ENCODE peak calls at places on chromosome 11, in seven cellular contexts. D, E, L, B, N, H and S are unnamed samples.

GRCh38 chr11:10693509-10694071 is at the start of gene IRAG1:
- DNase-seq in D (no peak), E (no peak), L (no peak), B (peak; percentile 78), N (no peak), H (peak; percentile 78), S (no peak)

GRCh38 chr11:35619030-35619753 is 932 bp downstream of the FJX1 start:
- DNase-seq in D (peak; percentile 41), E (peak; percentile 43), L (peak; percentile 22), B (peak; percentile 37), N (no peak), H (peak; percentile 80), S (peak; percentile 76)

GRCh38 chr11:65586676-65587075 is 8.9 kb downstream of the KCNK7 start:
- DNase-seq in D (no peak), E (no peak), L (no peak), B (no peak), N (no peak), H (no peak), S (no peak)

GRCh38 chr11:125351045-125351867 is 144.8 kb downstream of the FEZ1 start:
- DNase-seq in D (no peak), E (no peak), L (no peak), B (no peak), N (no peak), H (peak; percentile 69), S (no peak)

GRCh38 chr11:129862123-129862522 is 33.3 kb downstream of the NFRKB start:
- DNase-seq in D (no peak), E (no peak), L (no peak), B (no peak), N (no peak), H (no peak), S (no peak)

GRCh38 chr11:2788751-2789140 is 89.0 kb upstream of the KCNQ1OT1 start:
- DNase-seq in D (no peak), E (peak; percentile 8), L (no peak), B (no peak), N (no peak), H (peak; percentile 30), S (no peak)

GRCh38 chr11:106327134-106327533 is 249.7 kb downstream of the AASDHPPT start:
- DNase-seq in D (no peak), E (no peak), L (no peak), B (no peak), N (no peak), H (no peak), S (no peak)

GRCh38 chr11:14908214-14908880 is 16.3 kb upstream of the CYP2R1 start:
- DNase-seq in D (no peak), E (no peak), L (peak; percentile 53), B (peak; percentile 34), N (no peak), H (no peak), S (no peak)

GRCh38 chr11:112962854-112963367 is 1.7 kb downstream of the NCAM1 start:
- DNase-seq in D (peak; percentile 67), E (peak; percentile 29), L (no peak), B (no peak), N (no peak), H (peak; percentile 82), S (peak; percentile 73)

DNA sequence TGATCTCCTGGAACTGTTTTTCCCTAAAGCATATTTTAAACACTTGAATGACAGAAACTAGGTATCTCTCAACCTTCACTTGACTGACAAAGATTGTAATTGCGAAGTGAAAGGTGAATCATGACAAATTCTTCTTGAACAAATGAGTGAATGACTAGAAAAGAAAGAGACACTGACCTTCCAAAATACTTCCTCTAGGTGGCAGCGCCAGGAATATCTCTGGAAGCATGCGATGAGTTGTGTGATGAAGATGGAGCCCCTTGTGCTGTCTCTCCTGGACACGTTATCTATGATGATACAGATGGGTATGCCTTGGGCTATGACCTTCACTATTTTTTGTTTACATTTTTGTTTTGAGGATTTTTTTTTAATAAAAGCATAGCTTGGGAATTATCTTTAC is 7.0 kb upstream of the CASP12 start:
- DNase-seq in D (no peak), E (no peak), L (no peak), B (no peak), N (no peak), H (no peak), S (no peak)
- TF ChIP-seq CTCF in D (peak; percentile 31), E (no peak), L (peak; percentile 12), B (no peak), N (peak; percentile 18), H (no peak), S (no peak)

GRCh38 chr11:575324-575995 is 810 bp upstream of the PHRF1 start:
- DNase-seq in D (no peak), E (no peak), L (no peak), B (no peak), N (no peak), H (no peak), S (peak; percentile 85)
- TF ChIP-seq CTCF in D (no peak), E (no peak), L (no peak), B (no peak), N (no peak), H (no peak), S (no peak)

DNA sequence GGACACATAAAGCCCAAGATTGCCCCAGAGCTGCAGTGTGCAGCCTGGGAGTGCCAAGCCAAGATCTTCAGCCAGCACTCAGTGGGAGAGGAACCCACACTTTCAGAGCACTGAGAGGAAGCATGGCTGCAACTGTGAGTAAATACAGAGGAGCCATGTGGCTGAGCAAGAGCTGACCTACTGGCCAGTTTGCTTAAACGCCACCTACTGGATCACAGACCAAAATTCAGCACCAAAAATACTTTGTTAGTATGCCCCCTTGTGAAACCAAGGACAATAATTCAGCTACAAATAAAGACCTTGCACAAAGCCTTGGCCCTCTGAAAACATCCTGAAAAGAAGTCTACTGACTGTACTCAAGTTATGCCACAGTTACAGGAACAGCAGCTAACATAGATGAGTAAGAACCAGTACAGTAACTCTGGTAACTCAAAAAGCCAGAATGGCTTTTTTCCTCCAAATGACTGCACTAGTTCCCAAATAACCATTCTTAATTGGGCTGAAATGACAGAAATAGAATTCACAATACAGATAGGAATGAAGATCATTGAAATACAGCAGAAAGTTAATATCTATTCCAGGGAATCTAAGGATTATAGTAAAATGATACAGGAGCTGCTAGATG is 10.1 kb upstream of the OR4A15 start:
- DNase-seq in D (no peak), E (no peak), L (peak; percentile 1), B (no peak), N (no peak), H (no peak), S (no peak)
- TF ChIP-seq CTCF in D (no peak), E (no peak), L (no peak), B (no peak), N (no peak), H (no peak), S (no peak)

GRCh38 chr11:76782526-76783293 is 446 bp upstream of the TSKU start:
- DNase-seq in D (peak; percentile 89), E (peak; percentile 86), L (peak; percentile 75), B (peak; percentile 98), N (peak; percentile 71), H (peak; percentile 88), S (peak; percentile 94)
- TF ChIP-seq CTCF in D (no peak), E (no peak), L (no peak), B (no peak), N (no peak), H (no peak), S (no peak)

DNA sequence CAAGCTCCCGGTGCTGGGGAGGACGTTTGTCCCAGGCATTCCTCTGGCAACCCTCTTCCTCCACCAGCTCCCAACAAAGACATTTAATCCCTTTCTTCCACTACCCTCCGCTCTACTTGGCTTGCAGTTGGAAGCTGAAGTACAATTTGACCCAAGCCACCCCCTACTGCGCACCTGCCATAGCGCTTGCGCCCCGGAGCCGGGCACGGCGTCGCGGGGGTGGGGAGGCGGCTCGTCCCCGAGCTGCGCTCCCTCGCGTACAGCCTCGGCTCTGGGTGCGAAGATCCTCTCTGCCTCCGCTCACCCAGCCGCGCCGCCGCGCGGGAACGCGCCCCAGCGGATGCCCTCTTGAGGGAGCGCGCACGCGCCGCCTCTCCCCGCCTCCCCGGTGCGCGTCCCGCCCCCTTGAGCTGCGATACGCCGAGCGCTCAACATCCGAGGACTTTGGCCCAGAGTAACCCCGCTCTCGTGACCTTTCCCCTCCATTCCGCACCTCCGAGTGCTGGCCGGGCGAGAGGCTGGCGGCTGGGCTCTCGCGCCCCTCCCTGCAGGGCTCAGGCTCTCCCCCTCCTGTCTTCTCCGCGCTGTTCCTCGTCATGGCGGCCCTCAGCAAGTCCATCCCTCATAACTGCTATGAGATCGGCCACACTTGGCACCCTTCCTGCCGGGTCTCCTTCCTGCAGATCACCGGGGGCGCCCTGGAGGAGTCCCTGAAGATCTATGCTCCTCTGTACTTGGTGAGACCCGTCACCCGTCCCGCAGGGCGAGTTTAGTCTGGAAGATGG is at the start of gene TMEM135:
- DNase-seq in D (peak; percentile 95), E (peak; percentile 93), L (peak; percentile 87), B (peak; percentile 83), N (peak; percentile 82), H (peak; percentile 98), S (peak; percentile 94)
- TF ChIP-seq CTCF in D (peak; percentile 20), E (no peak), L (peak; percentile 2), B (no peak), N (no peak), H (no peak), S (no peak)

GRCh38 chr11:30914143-30914762 is 328.1 kb upstream of the MPPED2 start:
- DNase-seq in D (peak; percentile 58), E (peak; percentile 37), L (peak; percentile 59), B (peak; percentile 48), N (no peak), H (peak; percentile 75), S (peak; percentile 81)
- TF ChIP-seq CTCF in D (peak; percentile 79), E (peak; percentile 85), L (peak; percentile 82), B (peak; percentile 55), N (peak; percentile 98), H (peak; percentile 60), S (peak; percentile 85)

GRCh38 chr11:111530091-111530490 is 10.4 kb upstream of the LAYN start:
- DNase-seq in D (no peak), E (no peak), L (peak; percentile 76), B (no peak), N (no peak), H (no peak), S (no peak)

GRCh38 chr11:111526501-111526900 is 11.9 kb downstream of the HOATZ start:
- DNase-seq in D (no peak), E (no peak), L (peak; percentile 96), B (peak; percentile 93), N (no peak), H (no peak), S (no peak)

GRCh38 chr11:111531156-111531555 is 9.4 kb upstream of the LAYN start:
- DNase-seq in D (no peak), E (no peak), L (peak; percentile 76), B (peak; percentile 67), N (no peak), H (no peak), S (no peak)

GRCh38 chr11:111527279-111527678 is 12.7 kb downstream of the HOATZ start:
- DNase-seq in D (no peak), E (no peak), L (no peak), B (no peak), N (no peak), H (no peak), S (no peak)

GRCh38 chr11:111528557-111528956 is 12.0 kb upstream of the LAYN start:
- DNase-seq in D (no peak), E (no peak), L (peak; percentile 41), B (peak; percentile 24), N (no peak), H (no peak), S (no peak)
- TF ChIP-seq CTCF in D (no peak), E (no peak), L (no peak), B (no peak), N (peak; percentile 32), H (no peak), S (no peak)